ENCODE peak calls at places on chromosomes 7 and 10, in eight cellular contexts. D is naive thymus-derived CD4-positive, alpha-beta T cell; V is endothelial cell; B is astrocyte of the spinal cord; L is activated CD4-positive, alpha-beta T cell treated with anti-CD3 and anti-CD28 coated beads for 4 hours; I is GM03348; U is B cell; R is adrenal gland. J is an unnamed sample.
A peak's percentile ranks its signal among the peaks of the same experiment; 100 is the strongest.

GRCh38 chr7:51456471-51457060 is 140.0 kb upstream of the COBL start:
- DNase-seq in D (no peak), V (no peak), B (no peak), L (no peak), I (no peak), U (no peak), R (no peak), J (no peak)

GRCh38 chr7:26326211-26326610 is 34.5 kb downstream of the SNX10 start:
- DNase-seq in D (no peak), V (no peak), B (no peak), L (no peak), I (no peak), U (no peak), R (no peak), J (no peak)

GRCh38 chr7:31648288-31648687 is 38.7 kb upstream of the PPP1R17 start:
- DNase-seq in D (no peak), V (no peak), B (peak; percentile 6), L (no peak), I (no peak), U (no peak), R (no peak), J (no peak)

GRCh38 chr7:25857376-25858067 is 294.5 kb upstream of the NFE2L3 start:
- DNase-seq in D (no peak), V (peak; percentile 48), B (no peak), L (no peak), I (peak; percentile 18), U (peak; percentile 9), R (no peak), J (peak; percentile 82)

GRCh38 chr7:131159961-131160361 is 167.7 kb upstream of the MKLN1 start:
- DNase-seq in D (no peak), V (no peak), B (peak; percentile 59), L (no peak), I (peak; percentile 40), U (no peak), R (no peak), J (no peak)

GRCh38 chr10:3825244-3825643 is 40.2 kb upstream of the KLF6 start:
- DNase-seq in D (no peak), V (no peak), B (peak; percentile 36), L (no peak), I (peak; percentile 90), U (no peak), R (no peak), J (peak; percentile 89)

GRCh38 chr10:118036281-118036875 is 10.4 kb downstream of the RAB11FIP2 start:
- DNase-seq in D (no peak), V (no peak), B (peak; percentile 6), L (no peak), I (no peak), U (no peak), R (no peak), J (no peak)

GRCh38 chr7:45704683-45705016 is 130.5 kb downstream of the ADCY1 start:
- DNase-seq in D (no peak), V (no peak), B (no peak), L (no peak), I (no peak), U (no peak), R (peak; percentile 6), J (no peak)

GRCh38 chr10:97278491-97278989 is 13.9 kb downstream of the ARHGAP19 start:
- DNase-seq in D (peak; percentile 18), V (no peak), B (peak; percentile 90), L (no peak), I (peak; percentile 81), U (peak; percentile 55), R (no peak), J (no peak)

GRCh38 chr7:39073432-39073831 is 95.7 kb downstream of the POU6F2 start:
- DNase-seq in D (no peak), V (peak; percentile 30), B (no peak), L (no peak), I (no peak), U (no peak), R (no peak), J (no peak)

GRCh38 chr10:6204341-6205191 is 1.8 kb downstream of the PFKFB3 start:
- DNase-seq in D (no peak), V (peak; percentile 12), B (peak; percentile 86), L (no peak), I (peak; percentile 81), U (peak; percentile 20), R (peak; percentile 85), J (peak; percentile 32)

GRCh38 chr10:100784126-100784525 is 38.7 kb downstream of the PAX2 start:
- DNase-seq in D (no peak), V (no peak), B (no peak), L (no peak), I (no peak), U (no peak), R (no peak), J (no peak)

GRCh38 chr7:22920664-22921063 is 93.3 kb downstream of the HYCC1 start:
- DNase-seq in D (no peak), V (no peak), B (no peak), L (no peak), I (no peak), U (peak; percentile 4), R (no peak), J (no peak)

GRCh38 chr10:96390460-96390864 is 31.7 kb upstream of the OPALIN start:
- DNase-seq in D (no peak), V (no peak), B (no peak), L (no peak), I (no peak), U (no peak), R (peak; percentile 70), J (peak; percentile 52)

GRCh38 chr7:149003018-149003417 is 25.3 kb downstream of the PDIA4 start:
- DNase-seq in D (no peak), V (no peak), B (no peak), L (no peak), I (no peak), U (no peak), R (no peak), J (no peak)

GRCh38 chr7:158357106-158357897 is 230.3 kb downstream of the PTPRN2 start:
- DNase-seq in D (no peak), V (no peak), B (no peak), L (no peak), I (no peak), U (no peak), R (no peak), J (no peak)

GRCh38 chr10:58971806-58972491 is 204.5 kb upstream of the PHYHIPL start:
- DNase-seq in D (no peak), V (no peak), B (no peak), L (no peak), I (no peak), U (no peak), R (no peak), J (no peak)

GRCh38 chr7:82985144-82985802 is 177.4 kb downstream of the PCLO start:
- DNase-seq in D (no peak), V (no peak), B (no peak), L (no peak), I (no peak), U (no peak), R (no peak), J (no peak)

GRCh38 chr7:97116308-97116707 is 1.2 kb upstream of the SDHAF3 start:
- DNase-seq in D (no peak), V (no peak), B (no peak), L (no peak), I (no peak), U (peak; percentile 74), R (no peak), J (no peak)

GRCh38 chr7:2162959-2163358 is 69.8 kb downstream of the MAD1L1 start:
- DNase-seq in D (no peak), V (no peak), B (no peak), L (no peak), I (no peak), U (no peak), R (no peak), J (no peak)

GRCh38 chr10:3173173-3173878 is 744 bp upstream of the PITRM1 start:
- DNase-seq in D (no peak), V (no peak), B (no peak), L (no peak), I (no peak), U (peak; percentile 89), R (no peak), J (peak; percentile 94)

GRCh38 chr7:81691199-81691821 is 78.5 kb downstream of the HGF start:
- DNase-seq in D (no peak), V (no peak), B (peak; percentile 13), L (no peak), I (no peak), U (no peak), R (no peak), J (no peak)

GRCh38 chr10:87605656-87606308 is 53.9 kb upstream of the PAPSS2 start:
- DNase-seq in D (no peak), V (no peak), B (peak; percentile 57), L (no peak), I (no peak), U (no peak), R (no peak), J (no peak)

GRCh38 chr10:72098301-72099053 is 10.1 kb upstream of the SPOCK2 start:
- DNase-seq in D (no peak), V (no peak), B (no peak), L (no peak), I (no peak), U (no peak), R (no peak), J (no peak)

GRCh38 chr7:70676243-70676642 is 455.7 kb upstream of the GALNT17 start:
- DNase-seq in D (no peak), V (no peak), B (no peak), L (no peak), I (no peak), U (no peak), R (no peak), J (no peak)

GRCh38 chr10:22712246-22712958 is 2.0 kb downstream of the PIP4K2A start:
- DNase-seq in D (no peak), V (no peak), B (peak; percentile 69), L (no peak), I (peak; percentile 47), U (no peak), R (no peak), J (no peak)